ENCODE peak calls at places on chromosomes 12 and 14, in six cellular contexts. I, A, O, E, W and U are unnamed samples.

GRCh38 chr12:114812858-114813761 is 129.1 kb upstream of the TBX3 start:
- DNase-seq in I (no peak), A (no peak), O (peak), E (no peak), W (no peak), U (no peak)

GRCh38 chr12:12676605-12677004 is 19.4 kb downstream of the GPR19 start:
- DNase-seq in I (no peak), A (no peak), O (peak), E (no peak), W (no peak), U (no peak)

GRCh38 chr12:101076940-101077351 is 133.1 kb downstream of the SLC5A8 start:
- DNase-seq in I (no peak), A (no peak), O (no peak), E (no peak), W (no peak), U (no peak)

GRCh38 chr14:75165586-75166391 is 10.6 kb downstream of the TMED10 start:
- DNase-seq in I (no peak), A (no peak), O (no peak), E (no peak), W (no peak), U (peak)

GRCh38 chr12:116200812-116201211 is 76.7 kb downstream of the MED13L start:
- DNase-seq in I (no peak), A (no peak), O (no peak), E (no peak), W (no peak), U (no peak)

GRCh38 chr12:62684586-62685295 is 218.1 kb downstream of the MON2 start:
- DNase-seq in I (no peak), A (no peak), O (no peak), E (peak), W (peak), U (no peak)

GRCh38 chr14:39265032-39265431 is 31.3 kb downstream of the MIA2 start:
- DNase-seq in I (no peak), A (no peak), O (no peak), E (no peak), W (no peak), U (peak)

GRCh38 chr12:109264943-109265650 is 44.0 kb downstream of the FOXN4 start:
- DNase-seq in I (peak), A (no peak), O (no peak), E (no peak), W (peak), U (no peak)

GRCh38 chr12:42238240-42239140 is at the start of gene YAF2:
- DNase-seq in I (peak), A (peak), O (peak), E (peak), W (peak), U (peak)

GRCh38 chr12:2092890-2093289 is 40.1 kb downstream of the CACNA1C start:
- DNase-seq in I (no peak), A (no peak), O (no peak), E (no peak), W (no peak), U (no peak)

GRCh38 chr14:49946320-49947141 is 53.6 kb downstream of the ARF6 start:
- DNase-seq in I (no peak), A (no peak), O (no peak), E (no peak), W (no peak), U (no peak)

GRCh38 chr12:112813836-112814235 is 22.3 kb downstream of the RPH3A start:
- DNase-seq in I (no peak), A (no peak), O (no peak), E (no peak), W (no peak), U (no peak)

GRCh38 chr14:94180655-94181271 is 6.6 kb downstream of the PPP4R4 start:
- DNase-seq in I (no peak), A (peak), O (peak), E (no peak), W (no peak), U (no peak)

GRCh38 chr14:72463291-72463866 is 430.5 kb downstream of the DPF3 start:
- DNase-seq in I (peak), A (no peak), O (no peak), E (no peak), W (no peak), U (no peak)

GRCh38 chr14:58587271-58587670 is 50.5 kb upstream of the DACT1 start:
- DNase-seq in I (peak), A (no peak), O (no peak), E (peak), W (no peak), U (no peak)

GRCh38 chr12:3456809-3457208 is 34.2 kb upstream of the PRMT8 start:
- DNase-seq in I (no peak), A (no peak), O (peak), E (no peak), W (no peak), U (no peak)

GRCh38 chr14:94515426-94515825 is 6.2 kb upstream of the SERPINA12 start:
- DNase-seq in I (no peak), A (no peak), O (no peak), E (no peak), W (no peak), U (no peak)

GRCh38 chr14:55805250-55805649 is 225.2 kb downstream of the KTN1 start:
- DNase-seq in I (peak), A (no peak), O (no peak), E (no peak), W (no peak), U (no peak)

GRCh38 chr12:56581418-56582145 is 48.5 kb downstream of the BAZ2A start:
- DNase-seq in I (no peak), A (peak), O (no peak), E (no peak), W (no peak), U (no peak)

GRCh38 chr14:72868500-72868899 is 25.4 kb downstream of the DPF3 start:
- DNase-seq in I (no peak), A (no peak), O (no peak), E (no peak), W (no peak), U (no peak)

GRCh38 chr14:29092121-29092520 is 325.5 kb downstream of the FOXG1 start:
- DNase-seq in I (no peak), A (no peak), O (no peak), E (no peak), W (no peak), U (no peak)

GRCh38 chr14:81272322-81272721 is 51.6 kb upstream of the GTF2A1 start:
- DNase-seq in I (no peak), A (no peak), O (no peak), E (no peak), W (no peak), U (no peak)

GRCh38 chr12:49665384-49665783 is 41.8 kb downstream of the FMNL3 start:
- DNase-seq in I (no peak), A (no peak), O (no peak), E (no peak), W (no peak), U (no peak)

GRCh38 chr14:74085047-74085637 is 386 bp downstream of the LIN52 start:
- DNase-seq in I (peak), A (no peak), O (peak), E (no peak), W (no peak), U (peak)

GRCh38 chr12:124474709-124475108 is 92.7 kb downstream of the NCOR2 start:
- DNase-seq in I (no peak), A (no peak), O (no peak), E (no peak), W (peak), U (no peak)

DNA sequence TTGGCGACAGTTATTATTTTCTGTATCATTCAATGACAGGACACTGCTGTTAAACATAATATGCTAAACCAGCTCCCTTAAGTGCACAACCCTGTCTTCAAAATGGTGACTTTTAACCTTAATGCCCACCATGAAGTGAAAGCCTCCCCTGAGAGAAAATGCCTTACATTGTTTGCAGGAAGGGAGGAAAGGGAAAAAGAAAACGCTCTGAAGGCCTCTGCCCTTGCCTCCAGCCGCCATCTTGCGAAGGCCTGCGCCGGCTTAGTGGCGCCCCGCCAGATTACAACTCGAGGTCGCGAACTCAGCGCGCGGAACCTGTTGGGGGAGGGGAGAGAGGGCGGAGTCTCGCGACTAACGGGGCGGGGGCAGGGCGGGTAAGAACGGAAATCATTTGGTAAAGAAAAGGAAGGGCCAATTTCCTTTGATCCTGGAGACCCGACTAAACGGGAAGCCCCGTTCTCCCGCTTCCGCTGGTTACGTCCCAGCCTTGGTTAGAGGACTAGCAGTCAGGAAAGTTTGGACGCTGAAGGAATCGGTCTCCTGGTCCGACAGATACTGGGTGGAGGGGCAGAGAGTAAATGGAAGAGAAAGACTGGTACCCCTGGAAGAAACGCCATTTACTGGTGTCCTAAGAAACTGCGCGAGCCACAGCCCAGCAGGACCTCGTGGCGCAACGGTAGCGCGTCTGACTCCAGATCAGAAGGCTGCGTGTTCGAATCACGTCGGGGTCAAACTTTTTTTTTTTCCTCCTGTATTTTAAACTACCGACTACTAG is 11.6 kb upstream of the TMPO start:
- DNase-seq in I (peak), A (peak), O (peak), E (peak), W (peak), U (peak)
- TF ChIP-seq CTCF in I (no peak), A (no peak), O (no peak), E (no peak), W (no peak), U (no peak)

DNA sequence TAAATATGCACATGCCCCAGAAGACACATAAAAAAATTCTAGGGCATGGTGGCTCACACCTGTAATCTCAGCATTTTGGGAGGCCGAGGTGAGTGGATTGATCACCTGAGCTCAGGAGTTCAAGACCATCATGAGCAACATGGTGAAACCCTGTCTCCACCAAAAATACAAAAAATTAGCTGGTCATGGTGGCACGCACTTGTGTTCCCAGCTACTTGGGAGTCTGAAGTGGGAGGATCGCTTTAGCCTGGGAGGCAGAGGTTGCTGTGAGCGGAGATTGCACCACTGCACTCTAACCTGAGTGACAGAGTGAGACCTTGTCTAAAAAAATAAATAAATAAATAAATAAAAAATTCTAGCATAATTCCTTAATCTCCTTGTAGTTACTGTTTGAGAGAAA is 3.9 kb downstream of the CD69 start:
- DNase-seq in I (no peak), A (no peak), O (no peak), E (no peak), W (no peak), U (no peak)
- H3K4me3 ChIP-seq in I (no peak), A (no peak), O (no peak), E (no peak), W (no peak), U (no peak)

DNA sequence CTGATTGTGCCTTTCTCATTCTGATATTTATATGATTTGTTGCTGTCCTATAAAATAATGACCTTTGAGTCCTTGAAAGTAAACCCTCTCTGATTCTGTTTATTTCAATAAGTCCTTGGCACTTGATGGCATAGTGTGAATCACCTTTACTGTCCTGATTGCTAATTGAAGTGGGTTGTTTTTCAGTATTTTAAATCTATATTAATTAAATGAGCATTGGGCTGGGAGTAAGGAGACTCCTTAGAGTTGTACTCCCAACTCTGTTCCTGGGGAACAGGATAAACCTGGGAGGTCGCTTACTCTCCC is 235.7 kb downstream of the EGLN3 start:
- DNase-seq in I (no peak), A (no peak), O (no peak), E (no peak), W (no peak), U (no peak)
- H3K27ac ChIP-seq in I (no peak), A (no peak), O (no peak), E (no peak), W (no peak), U (no peak)

DNA sequence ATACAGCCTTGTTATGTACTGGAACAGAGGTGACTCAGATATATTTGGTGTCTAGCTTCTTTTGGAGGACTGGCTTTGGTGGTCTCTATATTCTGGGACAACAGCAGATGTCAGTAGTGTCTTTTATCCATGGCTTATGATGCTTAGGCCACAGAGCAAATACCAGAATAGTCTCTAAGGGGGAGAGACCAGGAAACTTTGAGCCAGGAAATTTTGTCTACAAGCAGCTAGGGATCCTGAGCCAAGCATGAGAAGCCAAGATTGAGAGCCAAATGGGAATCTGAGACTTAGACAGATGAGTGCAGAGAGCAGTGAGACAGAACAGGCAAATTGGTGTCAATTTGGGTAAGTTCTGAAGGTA is 28.4 kb upstream of the PTPRR start:
- DNase-seq in I (no peak), A (no peak), O (no peak), E (no peak), W (no peak), U (no peak)
- TF ChIP-seq CTCF in I (no peak), A (no peak), O (no peak), E (no peak), W (no peak), U (no peak)

DNA sequence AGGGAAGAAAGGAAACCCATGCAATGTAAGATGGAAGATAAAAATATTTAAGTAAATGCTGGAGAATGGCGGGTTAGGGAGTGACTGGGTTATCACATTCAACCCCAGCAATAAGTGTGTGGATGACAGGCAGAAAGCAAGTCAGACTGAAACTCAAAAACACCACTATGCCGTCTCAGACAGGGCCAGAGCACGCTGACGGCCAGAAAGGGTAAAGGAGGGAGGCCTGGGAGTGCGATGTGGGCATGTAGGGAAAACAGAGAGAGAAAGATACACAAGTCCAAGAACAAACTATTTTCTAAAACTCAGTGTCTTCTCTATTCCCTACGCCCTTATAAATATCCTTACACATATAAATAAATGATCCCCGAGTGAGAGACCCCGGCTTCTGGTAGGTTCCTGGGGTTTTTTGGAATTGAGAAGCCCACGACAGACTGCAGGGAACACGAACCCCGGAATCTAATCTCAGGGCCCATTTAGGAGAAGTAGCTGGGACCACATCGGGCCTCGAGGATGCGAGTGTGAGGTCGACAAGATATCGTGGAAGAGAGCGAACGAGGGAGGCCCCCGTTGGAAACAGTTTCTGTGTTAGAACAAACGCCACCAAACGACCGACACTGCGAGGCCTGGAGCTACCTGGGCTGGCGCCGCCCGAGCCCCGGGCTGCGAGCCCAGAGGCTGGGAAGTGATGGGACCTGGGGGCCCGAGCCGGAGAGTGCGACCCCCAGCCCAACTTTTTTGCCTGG is 744 bp upstream of the OTX2 start:
- DNase-seq in I (no peak), A (no peak), O (peak), E (no peak), W (no peak), U (no peak)
- H3K4me3 ChIP-seq in I (no peak), A (no peak), O (peak), E (no peak), W (no peak), U (no peak)

DNA sequence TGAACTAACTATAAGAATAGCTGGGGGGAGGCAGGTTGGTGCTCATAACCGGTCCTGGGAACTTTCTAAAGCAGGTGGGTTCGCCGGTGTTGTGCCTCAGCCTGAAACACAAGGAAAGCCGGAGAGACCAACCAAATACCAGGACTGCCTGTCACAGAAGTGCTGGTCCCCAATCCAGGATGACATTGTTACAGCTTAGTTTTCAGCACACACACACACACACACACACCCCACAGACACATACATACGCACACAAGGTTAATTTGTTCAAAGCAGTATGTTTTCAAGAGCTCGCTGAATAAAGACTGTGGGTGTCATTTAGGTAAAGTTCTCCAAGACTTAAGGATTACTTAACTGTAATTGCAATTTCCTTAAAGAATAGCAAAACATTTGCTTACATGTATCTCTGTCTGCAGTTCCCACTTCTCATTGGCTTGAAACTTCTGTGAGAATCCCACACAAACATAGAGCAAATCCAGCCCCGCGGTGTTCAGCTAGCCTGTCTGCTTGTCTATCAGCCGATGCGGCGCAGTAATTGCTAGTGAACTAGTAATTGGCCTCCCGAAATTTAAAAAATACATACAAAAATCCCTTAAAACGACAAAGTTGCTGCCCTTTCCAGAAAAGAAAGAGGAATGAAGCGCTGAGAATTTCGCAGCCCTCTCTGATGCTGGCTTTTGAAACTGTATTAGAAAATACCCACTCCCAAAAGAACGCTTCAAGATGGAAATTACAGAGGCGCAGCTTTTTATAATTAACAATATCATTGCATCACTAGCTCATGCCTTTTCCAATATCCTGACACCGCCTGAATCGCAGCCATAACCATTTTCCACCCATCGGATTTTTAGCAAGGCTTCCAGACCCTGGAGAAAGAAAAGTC is 940 bp downstream of the FBLN5 start:
- DNase-seq in I (no peak), A (no peak), O (no peak), E (no peak), W (no peak), U (no peak)
- H3K27ac ChIP-seq in I (no peak), A (no peak), O (no peak), E (peak), W (no peak), U (no peak)

DNA sequence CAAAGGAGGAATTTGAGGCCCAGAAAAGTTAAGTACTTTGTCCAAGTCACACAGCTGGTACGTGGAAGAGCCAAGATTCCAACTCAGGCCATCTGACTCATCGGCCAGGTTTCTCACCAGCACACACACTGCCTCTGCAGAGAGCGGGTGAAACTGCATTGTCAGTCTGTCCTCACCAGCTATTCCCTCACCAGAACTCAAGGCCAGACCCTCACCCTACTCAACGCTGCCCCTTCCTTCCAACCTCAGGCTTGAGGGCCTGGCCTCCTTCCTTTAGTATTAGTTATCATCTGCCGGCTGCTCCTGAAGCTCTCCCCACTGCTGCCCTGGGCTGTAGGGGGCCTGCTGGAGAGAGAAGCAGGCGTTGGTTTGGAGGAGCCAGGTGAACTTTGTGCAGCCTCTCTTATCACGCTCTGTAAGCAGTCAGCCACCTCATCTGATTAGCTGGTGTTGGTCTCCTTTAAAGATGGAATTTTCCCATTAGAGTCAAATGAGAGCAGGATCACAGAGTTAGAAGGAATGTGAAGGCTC is 16.6 kb upstream of the PLEK2 start:
- DNase-seq in I (peak), A (no peak), O (no peak), E (no peak), W (no peak), U (peak)
- TF ChIP-seq CTCF in I (no peak), A (no peak), O (no peak), E (no peak), W (no peak), U (no peak)

DNA sequence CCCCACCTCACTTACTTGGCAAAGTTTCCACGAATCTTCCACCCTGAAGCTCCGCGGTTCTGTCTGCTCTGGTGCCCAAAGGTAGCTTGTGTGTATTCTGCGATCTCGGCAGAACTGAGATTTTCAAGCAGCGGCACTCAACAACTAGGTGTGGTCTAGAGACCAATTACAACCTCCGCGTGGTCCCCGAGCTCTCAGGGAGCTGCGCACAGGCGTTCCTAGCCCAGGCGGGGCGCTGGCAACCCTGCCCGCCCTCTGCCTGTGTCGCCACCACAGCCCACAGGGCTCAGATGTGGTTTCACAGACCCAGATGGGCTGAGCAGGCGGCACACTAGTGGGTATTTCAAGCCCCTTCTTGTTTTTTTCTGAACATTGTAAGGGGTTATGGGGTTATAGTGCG is 1.5 kb upstream of the DIABLO start:
- DNase-seq in I (no peak), A (peak), O (no peak), E (no peak), W (peak), U (no peak)
- H3K4me3 ChIP-seq in I (no peak), A (peak), O (no peak), E (no peak), W (peak), U (no peak)

GRCh38 chr12:129994634-129995033 is 90.8 kb upstream of the TMEM132D start:
- DNase-seq in I (no peak), A (no peak), O (no peak), E (no peak), W (no peak), U (no peak)
- H3K27ac ChIP-seq in I (no peak), A (no peak), O (no peak), E (no peak), W (no peak), U (no peak)